ENCODE peak calls at places on chromosomes 12 and 14, in eight cellular contexts. X is KBM-7, Y is cardiac fibroblast, O is NCI-H1417, W is HEK293T, N is left ventricle myocardium inferior, U is neuronal stem cell, F is NCI-H2029. R is an unnamed sample.

GRCh38 chr14:49816844-49817243 is 35.7 kb downstream of the NEMF start:
- DNase-seq in X (no peak), Y (no peak), O (no peak), W (no peak), N (no peak), U (no peak), F (no peak), R (no peak)

GRCh38 chr14:73462078-73462715 is 3.9 kb upstream of the NUMB start:
- DNase-seq in X (no peak), Y (peak), O (peak), W (no peak), N (peak), U (no peak), F (peak), R (no peak)

GRCh38 chr14:97446087-97446486 is 648.9 kb downstream of the VRK1 start:
- DNase-seq in X (no peak), Y (no peak), O (no peak), W (no peak), N (no peak), U (no peak), F (no peak), R (no peak)

GRCh38 chr14:100341301-100342031 is 18.3 kb downstream of the SLC25A47 start:
- DNase-seq in X (peak), Y (peak), O (peak), W (no peak), N (no peak), U (no peak), F (no peak), R (no peak)

GRCh38 chr14:46788994-46789393 is 137.4 kb upstream of the RPL10L start:
- DNase-seq in X (no peak), Y (no peak), O (no peak), W (no peak), N (no peak), U (no peak), F (no peak), R (no peak)

GRCh38 chr12:45615268-45615667 is 114.2 kb upstream of the ARID2 start:
- DNase-seq in X (no peak), Y (peak), O (peak), W (peak), N (no peak), U (no peak), F (peak), R (no peak)

GRCh38 chr14:94665121-94665520 is 52.9 kb downstream of the SERPINA3 start:
- DNase-seq in X (no peak), Y (peak), O (no peak), W (no peak), N (no peak), U (no peak), F (no peak), R (no peak)

GRCh38 chr14:35068238-35069012 is 22.4 kb downstream of the FAM177A1 start:
- DNase-seq in X (no peak), Y (no peak), O (no peak), W (no peak), N (no peak), U (no peak), F (no peak), R (no peak)

GRCh38 chr12:47772094-47772660 is 861 bp upstream of the SLC48A1 start:
- DNase-seq in X (no peak), Y (no peak), O (no peak), W (no peak), N (no peak), U (no peak), F (no peak), R (no peak)

GRCh38 chr12:32776258-32776657 is 20.6 kb upstream of the YARS2 start:
- DNase-seq in X (no peak), Y (no peak), O (no peak), W (no peak), N (no peak), U (no peak), F (no peak), R (no peak)

GRCh38 chr14:76203086-76204001 is 51.6 kb downstream of the GPATCH2L start:
- DNase-seq in X (no peak), Y (peak), O (no peak), W (no peak), N (no peak), U (no peak), F (no peak), R (no peak)

GRCh38 chr14:79090781-79091180 is 920.6 kb downstream of the NRXN3 start:
- DNase-seq in X (no peak), Y (no peak), O (no peak), W (no peak), N (no peak), U (no peak), F (no peak), R (no peak)

GRCh38 chr12:52605542-52605941 is 4.3 kb upstream of the KRT72 start:
- DNase-seq in X (no peak), Y (no peak), O (no peak), W (no peak), N (no peak), U (no peak), F (no peak), R (no peak)

GRCh38 chr12:79302171-79302841 is 388.5 kb downstream of the PAWR start:
- DNase-seq in X (no peak), Y (no peak), O (no peak), W (no peak), N (no peak), U (no peak), F (no peak), R (no peak)

GRCh38 chr14:60514378-60515243 is 5.7 kb downstream of the SIX6 start:
- DNase-seq in X (no peak), Y (peak), O (peak), W (peak), N (no peak), U (peak), F (peak), R (peak)

GRCh38 chr14:50542941-50543418 is 10.6 kb upstream of the MAP4K5 start:
- DNase-seq in X (peak), Y (peak), O (peak), W (peak), N (no peak), U (peak), F (peak), R (no peak)

GRCh38 chr14:48622980-48623379 is 947.6 kb upstream of the MDGA2 start:
- DNase-seq in X (no peak), Y (no peak), O (no peak), W (no peak), N (no peak), U (no peak), F (no peak), R (no peak)

GRCh38 chr14:84975503-84975902 is 554.4 kb upstream of the FLRT2 start:
- DNase-seq in X (no peak), Y (no peak), O (no peak), W (no peak), N (no peak), U (no peak), F (no peak), R (no peak)

GRCh38 chr14:60657609-60657983 is 8.3 kb upstream of the SIX1 start:
- DNase-seq in X (no peak), Y (no peak), O (peak), W (no peak), N (no peak), U (peak), F (peak), R (peak)